ENCODE peak calls at places on chromosome 13, in four cellular contexts. W is psoas muscle, D is fibroblast of lung, L is H9. M is an unnamed sample.

GRCh38 chr13:82962422-82962821 is 919.9 kb downstream of the SLITRK1 start:
- DNase-seq in W (no peak), L (no peak), D (peak; percentile 6), M (no peak)

GRCh38 chr13:30832845-30833332 is 73.2 kb upstream of the MEDAG start:
- DNase-seq in L (peak; percentile 47), W (peak; percentile 51), D (no peak), M (no peak)

GRCh38 chr13:46489586-46490023 is 63.4 kb upstream of the LRCH1 start:
- DNase-seq in W (peak; percentile 64), L (no peak), D (peak; percentile 92), M (peak; percentile 84)

GRCh38 chr13:63463782-63464610 is 2048.3 kb upstream of the PCDH20 start:
- DNase-seq in L (no peak), W (no peak), D (no peak), M (no peak)

GRCh38 chr13:48315981-48316380 is 12.4 kb downstream of the RB1 start:
- DNase-seq in W (no peak), D (peak; percentile 33), L (no peak), M (peak; percentile 39)

GRCh38 chr13:26988059-26988769 is 183.4 kb downstream of the USP12 start:
- DNase-seq in L (no peak), D (no peak), W (no peak), M (no peak)

GRCh38 chr13:94195715-94196114 is 283.8 kb downstream of the DCT start:
- DNase-seq in D (peak; percentile 77), W (no peak), L (no peak), M (peak; percentile 62)

GRCh38 chr13:32861304-32861703 is 154.9 kb upstream of the KL start:
- DNase-seq in L (no peak), W (no peak), D (no peak), M (no peak)

GRCh38 chr13:30908416-30908980 is 2.4 kb downstream of the MEDAG start:
- DNase-seq in W (no peak), L (no peak), D (peak; percentile 60), M (peak; percentile 66)

GRCh38 chr13:83184819-83185218 is 697.5 kb downstream of the SLITRK1 start:
- DNase-seq in D (peak; percentile 82), L (no peak), W (no peak), M (no peak)

GRCh38 chr13:111968611-111969010 is 98.3 kb upstream of the SOX1 start:
- DNase-seq in L (no peak), W (no peak), D (no peak), M (no peak)

GRCh38 chr13:98481511-98481951 is 95.4 kb downstream of the STK24 start:
- DNase-seq in W (no peak), L (no peak), D (peak; percentile 43), M (no peak)

GRCh38 chr13:98480915-98481510 is 95.9 kb downstream of the STK24 start:
- DNase-seq in D (peak; percentile 38), L (no peak), W (no peak), M (no peak)

GRCh38 chr13:98483636-98484288 is 93.1 kb downstream of the STK24 start:
- DNase-seq in L (no peak), D (peak; percentile 58), W (no peak), M (no peak)

GRCh38 chr13:98484289-98485219 is 92.4 kb downstream of the STK24 start:
- DNase-seq in W (peak; percentile 82), L (peak; percentile 91), D (peak; percentile 95), M (peak; percentile 96)

DNA sequence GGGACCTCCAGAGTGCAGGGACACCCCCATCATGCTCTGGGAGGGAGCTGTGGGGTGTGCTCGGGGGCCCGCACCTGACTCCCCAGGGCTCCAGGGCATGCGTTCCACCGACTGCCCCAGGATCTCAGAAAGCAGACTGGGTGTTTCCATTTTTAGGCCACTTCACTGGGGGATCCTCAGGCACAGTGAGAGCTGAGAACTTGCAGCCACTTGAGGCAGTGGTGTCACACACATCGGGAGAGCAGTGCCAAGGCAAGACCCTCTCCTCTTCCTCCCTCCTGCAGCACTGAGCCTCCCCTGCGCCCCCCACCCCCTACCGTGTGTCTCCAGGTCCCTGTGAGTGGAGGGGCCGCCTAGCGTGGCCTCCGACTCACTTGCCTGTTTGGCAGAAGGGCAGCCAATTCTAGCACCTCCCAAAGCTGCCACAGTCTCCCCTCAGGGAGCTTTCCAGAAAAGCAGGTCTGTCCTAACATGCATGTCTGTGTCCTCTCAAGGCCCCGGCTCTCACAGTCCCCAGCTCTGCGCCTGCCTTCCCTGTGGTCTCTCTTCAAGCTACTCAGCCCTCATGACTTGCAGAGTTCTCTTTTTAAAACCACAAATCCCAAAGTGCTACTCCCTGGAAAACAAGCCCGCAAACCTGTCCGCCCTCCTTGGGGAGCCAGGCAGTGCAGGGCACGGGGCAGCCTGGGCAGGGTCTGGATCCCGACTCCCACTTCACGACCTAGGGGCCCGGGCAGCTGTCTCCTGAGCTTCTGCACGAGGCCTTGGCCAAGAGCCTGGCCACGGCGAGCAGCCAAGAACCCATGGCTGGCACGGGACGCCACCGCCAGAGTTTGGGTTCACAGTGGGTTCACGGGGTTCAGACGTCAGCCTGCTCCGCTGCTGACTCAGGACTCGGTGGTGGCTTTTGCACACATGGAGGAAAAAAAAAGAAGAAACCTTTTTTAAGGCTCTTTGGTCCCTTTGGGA is 94.1 kb downstream of the STK24 start:
- DNase-seq in D (peak; percentile 92), L (no peak), W (peak; percentile 68), M (peak; percentile 95)
- H3K27ac ChIP-seq in D (peak overlapping the region; percentile 82), L (no peak overlapping the region), W (peak overlapping the region; percentile 87), M (peak overlapping the region; percentile 99)

GRCh38 chr13:110327036-110327790 is 20.1 kb downstream of the COL4A2 start:
- DNase-seq in W (no peak), D (no peak), L (peak; percentile 52), M (no peak)
- H3K4me1 ChIP-seq in W (peaks cover 10% of the 10 kb centered on the region), D (peaks cover 51% of the 10 kb centered on the region), L (no peaks in the 10 kb centered on the region), M (peaks cover 84% of the 10 kb centered on the region)

GRCh38 chr13:29693297-29693945 is 97.9 kb upstream of the SLC7A1 start:
- DNase-seq in L (no peak), D (no peak), W (no peak), M (no peak)
- TF ChIP-seq CTCF in L (no peak), D (no peak), W (no peak), M (no peak)

GRCh38 chr13:106139942-106140341 is 395.5 kb downstream of the EFNB2 start:
- DNase-seq in W (no peak), L (no peak), D (no peak), M (no peak)

GRCh38 chr13:106140476-106140875 is 395.0 kb downstream of the EFNB2 start:
- DNase-seq in D (peak; percentile 71), W (no peak), L (no peak), M (no peak)

GRCh38 chr13:106139407-106139806 is 396.1 kb downstream of the EFNB2 start:
- DNase-seq in W (no peak), D (peak; percentile 59), L (no peak), M (no peak)

GRCh38 chr13:106143392-106143791 is 392.1 kb downstream of the EFNB2 start:
- DNase-seq in L (no peak), D (peak; percentile 95), W (no peak), M (no peak)

GRCh38 chr13:106138620-106139019 is 396.8 kb downstream of the EFNB2 start:
- DNase-seq in W (no peak), D (no peak), L (no peak), M (no peak)
- H3K27ac ChIP-seq in W (no peak overlapping the region), D (no peak overlapping the region), L (no peak overlapping the region), M (no peak overlapping the region)

M was measured in osteoblast.